ENCODE peak calls at places on chromosome 6, in ten cellular contexts. N is Calu3; O is fibroblast of villous mesenchyme; G is left ventricle myocardium inferior; B is cardiac muscle cell; P is CD8-positive, alpha-beta T cell; F is astrocyte of the spinal cord; Q is prostate gland; W is fibroblast of pulmonary artery; C is WTC11. E is an unnamed sample.
A peak's percentile ranks its signal among the peaks of the same experiment; 100 is the strongest.

GRCh38 chr6:84773431-84774173 is 9.2 kb upstream of the TBX18 start:
- DNase-seq in N (peak; percentile 58), O (peak; percentile 28), G (peak; percentile 24), B (peak; percentile 67), P (no peak), F (peak; percentile 52), Q (no peak), W (peak; percentile 73), C (peak; percentile 65), E (peak; percentile 33)

GRCh38 chr6:36912583-36912982 is 26.8 kb downstream of the C6orf89 start:
- DNase-seq in N (no peak), O (peak; percentile 93), G (no peak), B (peak; percentile 72), P (peak; percentile 57), F (peak; percentile 88), Q (peak; percentile 77), W (peak; percentile 67), C (no peak), E (peak; percentile 90)

GRCh38 chr6:155033021-155033801 is 38.1 kb downstream of the TIAM2 start:
- DNase-seq in N (no peak), O (no peak), G (no peak), B (no peak), P (no peak), F (no peak), Q (no peak), W (no peak), C (no peak), E (peak; percentile 24)

GRCh38 chr6:138241381-138241780 is 23.1 kb upstream of the PBOV1 start:
- DNase-seq in N (no peak), O (no peak), G (no peak), B (no peak), P (no peak), F (no peak), Q (no peak), W (no peak), C (no peak), E (no peak)

GRCh38 chr6:54516331-54516730 is 208.1 kb downstream of the TINAG start:
- DNase-seq in N (no peak), O (no peak), G (no peak), B (no peak), P (no peak), F (no peak), Q (no peak), W (no peak), C (no peak), E (no peak)

GRCh38 chr6:27129095-27129815 is 118.2 kb upstream of the PRSS16 start:
- DNase-seq in N (no peak), O (no peak), G (no peak), B (no peak), P (no peak), F (no peak), Q (no peak), W (no peak), C (no peak), E (no peak)

GRCh38 chr6:11030904-11031303 is 13.2 kb downstream of the ELOVL2 start:
- DNase-seq in N (no peak), O (no peak), G (no peak), B (no peak), P (no peak), F (no peak), Q (no peak), W (no peak), C (no peak), E (no peak)

GRCh38 chr6:121055572-121056163 is 278.6 kb downstream of the TBC1D32 start:
- DNase-seq in N (peak; percentile 33), O (peak; percentile 61), G (no peak), B (peak; percentile 67), P (no peak), F (peak; percentile 64), Q (no peak), W (peak; percentile 69), C (no peak), E (peak; percentile 50)

GRCh38 chr6:155085582-155086253 is 90.6 kb downstream of the TIAM2 start:
- DNase-seq in N (peak; percentile 76), O (no peak), G (no peak), B (no peak), P (no peak), F (peak; percentile 37), Q (no peak), W (peak; percentile 38), C (no peak), E (no peak)

GRCh38 chr6:79266051-79266450 is 31.6 kb upstream of the HMGN3 start:
- DNase-seq in N (no peak), O (no peak), G (no peak), B (no peak), P (no peak), F (no peak), Q (no peak), W (no peak), C (no peak), E (no peak)

GRCh38 chr6:50380409-50381105 is 330.8 kb upstream of the DEFB112 start:
- DNase-seq in N (no peak), O (no peak), G (no peak), B (no peak), P (no peak), F (no peak), Q (no peak), W (no peak), C (no peak), E (no peak)

DNA sequence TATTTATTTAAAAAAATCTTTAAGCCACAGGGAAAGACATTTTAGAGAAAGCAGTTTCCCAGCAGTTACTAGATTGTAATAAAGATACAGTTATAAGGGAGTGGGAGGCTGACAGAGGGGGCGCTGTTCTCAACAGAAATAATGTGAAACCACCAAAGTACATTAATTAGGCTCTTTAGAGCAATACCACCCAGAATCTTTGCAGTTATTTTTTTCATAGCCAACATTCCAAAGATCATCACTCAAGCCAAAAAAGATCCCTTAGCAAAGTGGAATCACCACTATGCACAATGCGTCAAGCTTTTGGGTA is 331.3 kb upstream of the DEFB112 start:
- DNase-seq in N (peak; percentile 29), O (no peak), G (no peak), B (no peak), P (no peak), F (no peak), Q (no peak), W (no peak), C (peak; percentile 59), E (no peak)
- TF ChIP-seq CTCF in N (peak; percentile 37), O (no peak), G (no peak), B (no peak), P (no peak), F (no peak), Q (no peak), W (no peak), C (peak; percentile 78), E (no peak)

GRCh38 chr6:165822501-165822900 is 159.5 kb upstream of the PDE10A start:
- DNase-seq in N (no peak), O (no peak), G (no peak), B (no peak), P (no peak), F (no peak), Q (no peak), W (no peak), C (no peak), E (no peak)

GRCh38 chr6:165820934-165821333 is 157.9 kb upstream of the PDE10A start:
- DNase-seq in N (no peak), O (no peak), G (no peak), B (no peak), P (no peak), F (no peak), Q (no peak), W (no peak), C (no peak), E (no peak)

GRCh38 chr6:165821754-165822153 is 158.7 kb upstream of the PDE10A start:
- DNase-seq in N (no peak), O (no peak), G (no peak), B (no peak), P (no peak), F (no peak), Q (no peak), W (no peak), C (no peak), E (no peak)

GRCh38 chr6:165819394-165819793 is 156.4 kb upstream of the PDE10A start:
- DNase-seq in N (no peak), O (no peak), G (no peak), B (peak; percentile 27), P (no peak), F (no peak), Q (no peak), W (peak; percentile 16), C (peak; percentile 43), E (no peak)

DNA sequence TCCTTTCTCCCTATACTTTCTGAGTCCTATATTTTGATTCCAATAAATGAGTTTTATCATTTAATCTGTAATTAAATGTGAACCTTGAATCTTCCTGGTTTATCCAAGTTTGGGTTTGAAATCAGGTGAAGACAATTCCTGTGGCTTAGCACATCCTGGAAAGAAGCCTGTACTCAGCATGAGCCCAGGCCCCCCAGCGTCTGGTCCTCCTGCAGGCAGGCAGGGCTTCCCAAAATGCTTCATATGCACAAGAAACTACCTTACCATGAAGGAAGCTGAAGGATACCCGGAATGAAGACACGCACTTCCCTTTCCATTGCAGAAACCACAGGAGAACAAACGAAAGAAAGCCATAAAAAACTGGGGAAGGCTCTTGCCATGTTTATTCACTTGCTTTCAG is 157.4 kb upstream of the PDE10A start:
- DNase-seq in N (no peak), O (no peak), G (no peak), B (no peak), P (no peak), F (no peak), Q (no peak), W (no peak), C (no peak), E (no peak)
- TF ChIP-seq CTCF in N (no peak), O (no peak), G (no peak), B (no peak), P (no peak), F (no peak), Q (no peak), W (no peak), C (no peak), E (no peak)

DNA sequence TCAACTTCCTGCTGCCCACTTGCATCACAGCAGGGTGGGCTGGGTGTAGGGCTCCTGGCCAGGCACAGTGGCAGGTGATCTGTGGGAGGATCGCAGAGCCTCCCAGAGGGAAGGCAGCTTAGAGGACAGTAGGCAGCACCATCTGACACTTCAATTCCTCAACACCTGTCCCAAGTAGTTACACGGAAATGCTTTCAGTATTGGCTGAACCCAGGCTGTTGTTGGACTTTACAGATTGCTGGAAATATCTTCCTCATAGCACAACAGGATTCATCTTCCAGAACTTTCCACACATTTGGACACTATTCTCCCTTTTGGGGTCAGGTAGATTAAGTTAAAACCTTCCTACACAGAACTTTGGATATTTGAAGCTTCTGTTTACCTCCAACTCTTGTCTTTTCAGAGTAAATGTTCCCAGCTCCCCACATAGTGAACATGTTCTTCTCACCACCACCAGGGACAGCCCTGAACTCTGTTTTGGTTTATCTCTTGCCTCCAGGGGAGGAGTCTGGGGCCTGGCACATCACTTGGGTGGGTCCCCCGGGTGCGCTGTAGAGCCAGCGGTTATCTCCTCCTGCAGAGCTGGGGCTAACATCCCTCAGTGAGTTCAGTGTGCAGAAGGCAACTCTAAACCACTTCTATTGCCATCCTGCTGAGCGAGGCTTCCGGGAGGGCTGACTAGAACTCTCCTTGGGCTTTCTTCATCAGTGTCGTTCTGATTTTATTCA is 3.5 kb upstream of the SLC22A2 start:
- DNase-seq in N (no peak), O (peak; percentile 59), G (no peak), B (peak; percentile 21), P (no peak), F (no peak), Q (no peak), W (no peak), C (no peak), E (no peak)
- TF ChIP-seq CTCF in N (no peak), O (peak; percentile 49), G (no peak), B (peak; percentile 10), P (no peak), F (no peak), Q (no peak), W (peak; percentile 12), C (no peak), E (no peak)

GRCh38 chr6:70956451-70957283 is at the start of gene B3GAT2:
- DNase-seq in N (peak; percentile 32), O (peak; percentile 17), G (no peak), B (peak; percentile 25), P (no peak), F (peak; percentile 38), Q (peak; percentile 7), W (peak; percentile 23), C (peak; percentile 60), E (peak; percentile 21)
- TF ChIP-seq CTCF in N (no peak), O (no peak), G (no peak), B (no peak), P (no peak), F (no peak), Q (no peak), W (no peak), C (no peak), E (no peak)

E was measured in AG10803.